ENCODE peak calls at places on chromosomes 3 and 15, in six cellular contexts. B is IMR-90, Y is neuronal stem cell, X is H9, F is H1, V is trophoblast cell. T is an unnamed sample.
A peak's percentile ranks its signal among the peaks of the same experiment; 100 is the strongest.

GRCh38 chr3:29171583-29171990 is 109.3 kb upstream of the RBMS3 start:
- DNase-seq in F (no peak), V (no peak), B (peak; percentile 43), X (no peak), Y (no peak), T (peak; percentile 67)

GRCh38 chr3:58271901-58272501 is 34.0 kb upstream of the RPP14 start:
- DNase-seq in Y (no peak), X (no peak), B (peak; percentile 93), F (no peak), V (peak; percentile 14), T (peak; percentile 81)

GRCh38 chr3:118075873-118076272 is 958.8 kb downstream of the IGSF11 start:
- DNase-seq in B (peak; percentile 58), F (no peak), Y (no peak), X (no peak), V (no peak), T (no peak)

GRCh38 chr3:5162102-5162501 is 25.4 kb upstream of the EDEM1 start:
- DNase-seq in F (no peak), V (peak; percentile 84), X (no peak), Y (no peak), B (peak; percentile 79), T (peak; percentile 47)

GRCh38 chr3:3800685-3801509 is 1.7 kb downstream of the LRRN1 start:
- DNase-seq in F (peak; percentile 58), X (peak; percentile 40), V (no peak), B (no peak), Y (peak; percentile 32), T (no peak)

GRCh38 chr3:56357266-56357665 is 111.0 kb downstream of the ERC2 start:
- DNase-seq in F (no peak), B (no peak), V (no peak), X (peak; percentile 37), Y (no peak), T (peak; percentile 15)

GRCh38 chr3:32009101-32009500 is 27.6 kb downstream of the ZNF860 start:
- DNase-seq in F (no peak), B (no peak), Y (no peak), X (no peak), V (no peak), T (no peak)

GRCh38 chr3:175606650-175607318 is 747.6 kb downstream of the NAALADL2 start:
- DNase-seq in B (peak; percentile 20), X (no peak), F (no peak), Y (no peak), V (no peak), T (no peak)

GRCh38 chr15:85582076-85582718 is 201.8 kb downstream of the AKAP13 start:
- DNase-seq in V (no peak), Y (no peak), X (no peak), B (peak; percentile 24), F (no peak), T (no peak)

GRCh38 chr3:134333522-134334181 is 40.6 kb downstream of the AMOTL2 start:
- DNase-seq in B (peak; percentile 70), Y (peak; percentile 72), F (no peak), X (peak; percentile 67), V (peak; percentile 96), T (peak; percentile 83)

GRCh38 chr3:193851416-193851815 is 258.4 kb downstream of the OPA1 start:
- DNase-seq in X (no peak), Y (no peak), V (peak; percentile 45), B (no peak), F (no peak), T (no peak)

GRCh38 chr15:38069506-38069905 is 135.1 kb downstream of the TMCO5A start:
- DNase-seq in F (no peak), X (no peak), Y (no peak), B (peak; percentile 86), V (peak; percentile 35), T (peak; percentile 86)

GRCh38 chr3:65846936-65847335 is 191.8 kb downstream of the MAGI1 start:
- DNase-seq in V (no peak), Y (no peak), F (no peak), X (no peak), B (peak; percentile 24), T (no peak)

GRCh38 chr3:65843732-65844131 is 195.0 kb downstream of the MAGI1 start:
- DNase-seq in F (no peak), B (no peak), Y (no peak), V (no peak), X (no peak), T (no peak)

GRCh38 chr3:65847947-65848346 is 190.8 kb downstream of the MAGI1 start:
- DNase-seq in X (no peak), V (no peak), F (no peak), Y (no peak), B (no peak), T (no peak)

GRCh38 chr3:65844370-65844769 is 194.3 kb downstream of the MAGI1 start:
- DNase-seq in Y (no peak), B (no peak), X (no peak), V (no peak), F (no peak), T (no peak)
- H4K91ac ChIP-seq in Y (no peak overlapping the region), B (no peak overlapping the region), X (no peak overlapping the region), V (no peak overlapping the region), F (no peak overlapping the region), T (no peak overlapping the region)

DNA sequence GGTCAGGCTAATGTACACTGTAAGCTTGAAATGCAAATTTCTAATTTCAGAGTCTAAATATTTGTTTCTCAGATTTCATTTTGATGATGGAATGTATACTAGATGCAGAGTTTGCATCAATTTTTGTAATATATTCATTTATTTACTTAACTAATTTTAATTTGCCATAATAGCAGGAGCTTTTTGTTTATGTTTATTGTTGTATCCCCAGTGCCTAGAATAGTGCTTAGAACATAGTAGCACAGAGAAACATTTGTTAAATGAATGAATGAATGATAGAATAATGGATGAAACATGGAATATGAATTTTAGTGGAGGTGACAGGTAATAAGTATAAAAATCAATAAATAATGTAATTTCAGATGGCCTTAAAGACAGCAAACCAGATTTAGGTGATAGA is 5.2 kb upstream of the GALK2 start:
- DNase-seq in F (no peak), Y (no peak), X (no peak), B (no peak), V (no peak), T (no peak)
- H4K91ac ChIP-seq in F (no peak overlapping the region), Y (no peak overlapping the region), X (no peak overlapping the region), B (no peak overlapping the region), V (no peak overlapping the region), T (no peak overlapping the region)

GRCh38 chr3:170007031-170007663 is 30.6 kb upstream of the GPR160 start:
- DNase-seq in B (peak; percentile 84), V (no peak), X (no peak), F (no peak), Y (no peak), T (peak; percentile 32)
- H4K91ac ChIP-seq in B (peak overlapping the region; percentile 6), V (no peak overlapping the region), X (no peak overlapping the region), F (no peak overlapping the region), Y (no peak overlapping the region), T (no peak overlapping the region)

GRCh38 chr3:196227629-196228493 is 11.5 kb downstream of the SLC51A start:
- DNase-seq in F (no peak), V (no peak), B (no peak), X (no peak), Y (no peak), T (no peak)
- H4K91ac ChIP-seq in F (no peak overlapping the region), V (no peak overlapping the region), B (no peak overlapping the region), X (no peak overlapping the region), Y (no peak overlapping the region), T (no peak overlapping the region)